ENCODE peak calls at places on chromosomes 2 and 18, in ten cellular contexts. One of them, this sample, is unnamed. For H3K4me1, the result is how much of the 10 kb centered on the place peaks cover.

GRCh38 chr2:171434671-171434980 is 600 bp downstream of the DCAF17 start:
- DNase-seq in sigmoid colon: peak
- DNase-seq in suprapubic skin: no peak
- DNase-seq in tibial nerve: peak
- DNase-seq in stomach: no peak
- DNase-seq in HepG2: peak
- DNase-seq in K562: no peak
- DNase-seq in A549: peak
- DNase-seq in SK-N-SH: no peak
- DNase-seq in transverse colon: peak
- DNase-seq in this sample: no peak

GRCh38 chr2:145914716-145915115 is 1394.8 kb upstream of the ZEB2 start:
- DNase-seq in sigmoid colon: no peak
- DNase-seq in suprapubic skin: no peak
- DNase-seq in K562: no peak
- DNase-seq in transverse colon: no peak
- DNase-seq in HepG2: no peak
- DNase-seq in A549: no peak
- DNase-seq in stomach: no peak
- DNase-seq in tibial nerve: no peak
- DNase-seq in SK-N-SH: no peak
- DNase-seq in this sample: no peak

GRCh38 chr2:70703900-70704549 is 64.0 kb downstream of the ADD2 start:
- DNase-seq in suprapubic skin: no peak
- DNase-seq in stomach: peak
- DNase-seq in transverse colon: no peak
- DNase-seq in sigmoid colon: peak
- DNase-seq in HepG2: no peak
- DNase-seq in SK-N-SH: peak
- DNase-seq in A549: no peak
- DNase-seq in K562: peak
- DNase-seq in tibial nerve: no peak
- DNase-seq in this sample: no peak

GRCh38 chr2:46813046-46813445 is 102.6 kb downstream of the MCFD2 start:
- DNase-seq in stomach: no peak
- DNase-seq in tibial nerve: no peak
- DNase-seq in SK-N-SH: peak
- DNase-seq in suprapubic skin: no peak
- DNase-seq in A549: no peak
- DNase-seq in transverse colon: no peak
- DNase-seq in sigmoid colon: peak
- DNase-seq in HepG2: no peak
- DNase-seq in K562: no peak
- DNase-seq in this sample: peak

GRCh38 chr18:25141796-25142365 is 210.1 kb downstream of the ZNF521 start:
- DNase-seq in K562: no peak
- DNase-seq in HepG2: no peak
- DNase-seq in stomach: no peak
- DNase-seq in tibial nerve: no peak
- DNase-seq in sigmoid colon: no peak
- DNase-seq in SK-N-SH: no peak
- DNase-seq in transverse colon: no peak
- DNase-seq in suprapubic skin: no peak
- DNase-seq in A549: no peak
- DNase-seq in this sample: no peak

GRCh38 chr2:212488611-212489010 is 50.0 kb downstream of the ERBB4 start:
- DNase-seq in K562: no peak
- DNase-seq in A549: no peak
- DNase-seq in stomach: no peak
- DNase-seq in tibial nerve: no peak
- DNase-seq in HepG2: no peak
- DNase-seq in suprapubic skin: no peak
- DNase-seq in SK-N-SH: no peak
- DNase-seq in sigmoid colon: no peak
- DNase-seq in transverse colon: no peak
- DNase-seq in this sample: no peak

GRCh38 chr2:204115288-204115687 is 178.7 kb downstream of the ICOS start:
- DNase-seq in HepG2: no peak
- DNase-seq in sigmoid colon: no peak
- DNase-seq in suprapubic skin: no peak
- DNase-seq in A549: no peak
- DNase-seq in stomach: no peak
- DNase-seq in transverse colon: no peak
- DNase-seq in tibial nerve: no peak
- DNase-seq in K562: no peak
- DNase-seq in SK-N-SH: no peak
- DNase-seq in this sample: no peak

GRCh38 chr2:112181571-112182290 is 43.5 kb downstream of the FBLN7 start:
- DNase-seq in stomach: no peak
- DNase-seq in suprapubic skin: no peak
- DNase-seq in SK-N-SH: no peak
- DNase-seq in A549: no peak
- DNase-seq in transverse colon: no peak
- DNase-seq in sigmoid colon: no peak
- DNase-seq in K562: no peak
- DNase-seq in HepG2: no peak
- DNase-seq in tibial nerve: no peak
- DNase-seq in this sample: no peak

GRCh38 chr2:79275863-79276262 is 116.3 kb upstream of the REG3A start:
- DNase-seq in A549: no peak
- DNase-seq in HepG2: no peak
- DNase-seq in sigmoid colon: no peak
- DNase-seq in suprapubic skin: no peak
- DNase-seq in stomach: no peak
- DNase-seq in K562: no peak
- DNase-seq in transverse colon: no peak
- DNase-seq in tibial nerve: no peak
- DNase-seq in SK-N-SH: no peak
- DNase-seq in this sample: no peak

GRCh38 chr2:231037731-231038482 is 584 bp downstream of the C2orf72 start:
- DNase-seq in stomach: peak
- DNase-seq in HepG2: no peak
- DNase-seq in SK-N-SH: peak
- DNase-seq in suprapubic skin: no peak
- DNase-seq in K562: peak
- DNase-seq in tibial nerve: no peak
- DNase-seq in transverse colon: peak
- DNase-seq in sigmoid colon: no peak
- DNase-seq in A549: peak
- DNase-seq in this sample: no peak

GRCh38 chr18:79637181-79637920 is 42.3 kb upstream of the CTDP1 start:
- DNase-seq in tibial nerve: no peak
- DNase-seq in suprapubic skin: no peak
- DNase-seq in HepG2: no peak
- DNase-seq in sigmoid colon: peak
- DNase-seq in A549: no peak
- DNase-seq in stomach: no peak
- DNase-seq in SK-N-SH: no peak
- DNase-seq in transverse colon: no peak
- DNase-seq in K562: no peak
- DNase-seq in this sample: no peak

DNA sequence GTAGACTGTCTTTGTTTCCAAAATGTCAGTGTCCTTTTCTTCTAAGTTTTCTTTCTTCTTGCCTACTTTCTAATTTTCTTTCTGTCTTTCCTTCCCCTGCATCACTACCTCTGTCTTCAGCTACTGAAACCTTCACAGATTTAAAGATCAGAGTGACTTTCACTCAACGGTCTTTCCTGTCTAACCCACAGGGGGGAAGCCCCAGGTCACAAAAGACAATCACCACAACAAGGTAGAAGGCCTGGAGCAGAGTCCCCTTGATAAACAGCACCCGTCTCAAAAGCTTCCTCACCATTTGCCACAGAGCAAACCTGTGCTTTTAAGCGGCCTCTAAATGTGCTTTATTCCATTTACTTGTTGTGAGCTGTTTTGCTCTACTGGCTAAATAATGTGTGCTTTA is 665.4 kb downstream of the BCL11A start:
- DNase-seq in suprapubic skin: no peak
- DNase-seq in A549: no peak
- DNase-seq in HepG2: no peak
- DNase-seq in SK-N-SH: no peak
- DNase-seq in stomach: no peak
- DNase-seq in tibial nerve: no peak
- DNase-seq in K562: no peak
- DNase-seq in transverse colon: no peak
- DNase-seq in sigmoid colon: no peak
- DNase-seq in this sample: no peak
- H3K4me1 ChIP-seq in suprapubic skin: under half
- H3K4me1 ChIP-seq in A549: under half
- H3K4me1 ChIP-seq in HepG2: under half
- H3K4me1 ChIP-seq in SK-N-SH: under half
- H3K4me1 ChIP-seq in stomach: under half
- H3K4me1 ChIP-seq in tibial nerve: under half
- H3K4me1 ChIP-seq in K562: under half
- H3K4me1 ChIP-seq in transverse colon: under half
- H3K4me1 ChIP-seq in sigmoid colon: under half
- H3K4me1 ChIP-seq in this sample: under half

GRCh38 chr18:31876707-31877106 is 66.2 kb downstream of the TRAPPC8 start:
- DNase-seq in tibial nerve: no peak
- DNase-seq in K562: no peak
- DNase-seq in HepG2: no peak
- DNase-seq in transverse colon: no peak
- DNase-seq in stomach: no peak
- DNase-seq in SK-N-SH: no peak
- DNase-seq in A549: no peak
- DNase-seq in sigmoid colon: no peak
- DNase-seq in suprapubic skin: no peak
- DNase-seq in this sample: no peak
- TF ChIP-seq EP300 in tibial nerve: no peak
- TF ChIP-seq EP300 in K562: no peak
- TF ChIP-seq EP300 in HepG2: no peak
- TF ChIP-seq EP300 in transverse colon: no peak
- TF ChIP-seq EP300 in stomach: no peak
- TF ChIP-seq EP300 in SK-N-SH: no peak
- TF ChIP-seq EP300 in A549: no peak
- TF ChIP-seq EP300 in sigmoid colon: no peak
- TF ChIP-seq EP300 in suprapubic skin: no peak
- TF ChIP-seq EP300 in this sample: no peak

DNA sequence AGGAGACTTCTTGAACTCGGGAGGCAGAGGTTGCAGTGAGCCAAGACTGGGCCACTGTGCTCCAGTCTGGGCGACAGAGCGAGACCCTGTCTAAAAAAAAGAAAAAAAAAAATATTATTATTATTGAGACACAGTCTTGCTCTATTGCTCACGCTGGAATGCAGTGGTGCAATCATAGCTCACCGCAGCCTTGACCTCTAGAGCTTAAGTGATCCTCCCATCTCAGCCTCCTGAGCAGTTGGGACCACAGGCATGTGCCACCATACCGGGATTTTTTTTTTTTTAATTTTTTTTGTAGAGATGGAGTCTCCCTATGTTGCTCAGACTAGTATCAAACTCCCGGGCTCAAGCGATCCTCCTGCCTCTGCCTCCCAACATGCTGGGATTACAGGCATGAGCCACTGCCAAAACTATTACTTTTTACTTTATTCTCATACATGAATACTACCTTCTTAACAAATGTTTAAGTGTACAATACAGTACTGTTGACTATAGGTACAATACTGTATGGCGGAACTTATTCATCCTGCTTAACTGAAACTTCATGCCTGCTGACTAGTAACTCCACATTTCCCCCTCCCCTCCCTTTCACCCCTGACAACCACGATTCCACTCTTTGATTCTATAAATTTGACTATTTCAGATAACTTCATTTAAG is 15.5 kb downstream of the FBXO11 start:
- DNase-seq in HepG2: no peak
- DNase-seq in tibial nerve: no peak
- DNase-seq in stomach: no peak
- DNase-seq in SK-N-SH: no peak
- DNase-seq in transverse colon: no peak
- DNase-seq in A549: no peak
- DNase-seq in sigmoid colon: no peak
- DNase-seq in suprapubic skin: no peak
- DNase-seq in K562: no peak
- DNase-seq in this sample: no peak
- H3K4me1 ChIP-seq in HepG2: under half
- H3K4me1 ChIP-seq in tibial nerve: under half
- H3K4me1 ChIP-seq in stomach: under half
- H3K4me1 ChIP-seq in SK-N-SH: under half
- H3K4me1 ChIP-seq in transverse colon: under half
- H3K4me1 ChIP-seq in A549: under half
- H3K4me1 ChIP-seq in sigmoid colon: half or more
- H3K4me1 ChIP-seq in suprapubic skin: under half
- H3K4me1 ChIP-seq in K562: under half
- H3K4me1 ChIP-seq in this sample: under half

DNA sequence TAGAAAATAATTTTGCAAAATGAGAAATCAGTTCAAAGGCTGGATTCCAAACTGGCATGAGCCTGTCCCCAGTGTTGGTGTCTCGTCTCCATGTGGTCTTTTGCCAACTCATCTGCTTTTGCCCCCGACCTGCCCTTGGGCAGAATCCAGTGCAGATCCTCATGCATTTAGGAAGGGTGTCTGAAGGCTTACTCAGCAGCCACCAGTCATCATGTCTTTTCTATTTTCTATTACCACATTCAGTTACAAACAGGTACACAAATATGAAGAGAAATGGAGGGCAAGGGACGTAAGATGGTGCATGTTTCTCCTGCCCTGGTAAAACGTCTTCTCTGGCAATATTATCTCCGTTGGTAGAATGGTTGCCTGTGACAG is 43.5 kb downstream of the E2F6 start:
- DNase-seq in stomach: no peak
- DNase-seq in A549: no peak
- DNase-seq in sigmoid colon: no peak
- DNase-seq in tibial nerve: no peak
- DNase-seq in suprapubic skin: no peak
- DNase-seq in transverse colon: no peak
- DNase-seq in SK-N-SH: no peak
- DNase-seq in K562: no peak
- DNase-seq in HepG2: no peak
- DNase-seq in this sample: no peak
- TF ChIP-seq EP300 in stomach: no peak
- TF ChIP-seq EP300 in A549: no peak
- TF ChIP-seq EP300 in sigmoid colon: no peak
- TF ChIP-seq EP300 in tibial nerve: no peak
- TF ChIP-seq EP300 in suprapubic skin: no peak
- TF ChIP-seq EP300 in transverse colon: no peak
- TF ChIP-seq EP300 in SK-N-SH: no peak
- TF ChIP-seq EP300 in K562: no peak
- TF ChIP-seq EP300 in HepG2: no peak
- TF ChIP-seq EP300 in this sample: no peak